ENCODE peak calls at places on chromosomes 4 and X, in six cellular contexts. J, X, F, S, U and E are unnamed samples.

GRCh38 chr4:39450618-39451017 is 8.1 kb downstream of the RPL9 start:
- DNase-seq in X (no peak), F (no peak), U (no peak), J (no peak), S (no peak), E (no peak)

GRCh38 chr4:54942735-54943134 is 182.7 kb downstream of the KDR start:
- DNase-seq in J (peak), S (no peak), X (no peak), U (no peak), F (peak), E (no peak)

GRCh38 chr4:5759236-5760075 is 48.5 kb downstream of the EVC start:
- DNase-seq in U (no peak), J (no peak), X (no peak), S (no peak), F (no peak), E (no peak)

GRCh38 chr4:37685211-37685725 is 908 bp downstream of the RELL1 start:
- DNase-seq in X (peak), U (no peak), J (peak), F (peak), S (no peak), E (peak)

GRCh38 chr4:85829276-85830051 is 354.5 kb downstream of the ARHGAP24 start:
- DNase-seq in J (no peak), U (no peak), F (no peak), S (no peak), X (peak), E (no peak)

GRCh38 chr4:110533940-110534339 is 58.0 kb downstream of the ENPEP start:
- DNase-seq in F (peak), J (peak), U (no peak), X (peak), S (no peak), E (no peak)

GRCh38 chrX:154096140-154097002 is 1.1 kb downstream of the MECP2 start:
- DNase-seq in S (peak), U (peak), J (no peak), X (peak), F (no peak), E (peak)

GRCh38 chr4:186069734-186070133 is 778 bp downstream of the TLR3 start:
- DNase-seq in J (no peak), U (no peak), X (no peak), S (no peak), F (no peak), E (no peak)

GRCh38 chr4:113588895-113589668 is 172.5 kb downstream of the CAMK2D start:
- DNase-seq in J (no peak), X (no peak), U (no peak), S (no peak), F (peak), E (no peak)

GRCh38 chr4:84482564-84483563 is 16.2 kb downstream of the NKX6-1 start:
- DNase-seq in U (peak), F (no peak), X (peak), S (no peak), J (no peak), E (no peak)

GRCh38 chr4:114417214-114417613 is 181.4 kb upstream of the UGT8 start:
- DNase-seq in F (peak), J (no peak), S (no peak), U (no peak), X (no peak), E (no peak)

GRCh38 chr4:142817442-142817841 is 28.7 kb downstream of the INPP4B start:
- DNase-seq in U (no peak), S (no peak), X (peak), J (no peak), F (no peak), E (no peak)

GRCh38 chr4:3513807-3514206 is 18.4 kb downstream of the LRPAP1 start:
- DNase-seq in J (no peak), F (no peak), U (peak), X (no peak), S (no peak), E (no peak)

GRCh38 chr4:113758361-113758760 is 3.2 kb downstream of the CAMK2D start:
- DNase-seq in F (no peak), X (peak), U (no peak), J (peak), S (no peak), E (no peak)

GRCh38 chrX:100663651-100664050 is 19.7 kb downstream of the SRPX2 start:
- DNase-seq in F (no peak), S (no peak), J (no peak), U (no peak), X (no peak), E (no peak)

GRCh38 chr4:71262161-71262560 is 76.7 kb upstream of the SLC4A4 start:
- DNase-seq in U (no peak), X (peak), F (no peak), S (no peak), J (no peak), E (no peak)

GRCh38 chr4:96073446-96073845 is 233.6 kb downstream of the PDHA2 start:
- DNase-seq in X (no peak), U (no peak), F (no peak), S (no peak), J (no peak), E (no peak)

GRCh38 chrX:72121381-72121780 is 10.3 kb downstream of the RTL5 start:
- DNase-seq in S (peak), F (no peak), J (peak), X (peak), U (peak), E (no peak)

GRCh38 chr4:8240211-8241041 is 29.1 kb upstream of the HTRA3 start:
- DNase-seq in F (no peak), J (no peak), X (no peak), U (no peak), S (no peak), E (no peak)

GRCh38 chrX:67004451-67004850 is 365.6 kb upstream of the EDA2R start:
- DNase-seq in X (no peak), S (no peak), F (no peak), J (no peak), U (no peak), E (no peak)

GRCh38 chr4:177380730-177381287 is 61.4 kb downstream of the AGA start:
- DNase-seq in F (peak), X (no peak), J (no peak), U (no peak), S (no peak), E (no peak)

GRCh38 chrX:110732274-110732673 is 63.3 kb downstream of the CHRDL1 start:
- DNase-seq in F (no peak), X (no peak), S (peak), U (peak), J (no peak), E (no peak)

GRCh38 chrX:1488141-1488540 is 35.4 kb upstream of the ASMTL start:
- DNase-seq in F (no peak), X (no peak), S (no peak), U (no peak), J (no peak), E (no peak)

GRCh38 chr4:168876106-168876505 is 133.9 kb downstream of the CBR4 start:
- DNase-seq in U (no peak), J (no peak), X (no peak), S (no peak), F (no peak), E (no peak)

GRCh38 chrX:82676386-82676785 is 831.7 kb upstream of the POU3F4 start:
- DNase-seq in J (no peak), X (no peak), F (peak), U (no peak), S (no peak), E (no peak)

GRCh38 chr4:13642576-13642975 is 15.1 kb upstream of the BOD1L1 start:
- DNase-seq in U (peak), X (peak), F (no peak), J (no peak), S (no peak), E (peak)

GRCh38 chr4:42636591-42636990 is 20.3 kb downstream of the ATP8A1 start:
- DNase-seq in S (no peak), X (no peak), J (no peak), U (no peak), F (no peak), E (no peak)

GRCh38 chrX:31506360-31506759 is 434.5 kb upstream of the FTHL17 start:
- DNase-seq in S (no peak), U (no peak), F (no peak), J (no peak), X (peak), E (no peak)

GRCh38 chrX:87808576-87809243 is 291.1 kb downstream of the KLHL4 start:
- DNase-seq in J (no peak), U (no peak), X (no peak), F (no peak), S (no peak), E (no peak)
- TF ChIP-seq CTCF in J (no peak), U (no peak), X (no peak), F (no peak), S (no peak), E (no peak)

GRCh38 chr4:74410272-74410671 is 34.7 kb upstream of the AREG start:
- DNase-seq in U (no peak), J (no peak), S (no peak), F (no peak), X (no peak), E (no peak)

GRCh38 chr4:74407891-74408290 is 37.0 kb upstream of the AREG start:
- DNase-seq in F (no peak), S (no peak), U (no peak), X (no peak), J (no peak), E (no peak)

GRCh38 chr4:74410741-74411140 is 34.2 kb upstream of the AREG start:
- DNase-seq in F (no peak), J (no peak), S (no peak), U (no peak), X (no peak), E (no peak)

GRCh38 chr4:74412225-74412624 is 32.7 kb upstream of the AREG start:
- DNase-seq in U (no peak), X (no peak), S (no peak), F (no peak), J (no peak), E (no peak)

GRCh38 chr4:74408639-74409038 is 36.3 kb upstream of the AREG start:
- DNase-seq in U (no peak), X (no peak), J (no peak), F (no peak), S (no peak), E (no peak)
- H3K4me3 ChIP-seq in U (no peak), X (no peak), J (no peak), F (no peak), S (no peak), E (no peak)

GRCh38 chr4:10416441-10416840 is 40.8 kb downstream of the ZNF518B start:
- DNase-seq in S (no peak), F (no peak), J (no peak), U (no peak), X (no peak), E (no peak)

GRCh38 chr4:10413177-10413576 is 44.0 kb downstream of the ZNF518B start:
- DNase-seq in S (no peak), X (no peak), F (peak), J (no peak), U (no peak), E (no peak)

GRCh38 chr4:10421344-10422055 is 35.7 kb downstream of the ZNF518B start:
- DNase-seq in F (no peak), J (peak), S (no peak), X (no peak), U (no peak), E (no peak)

DNA sequence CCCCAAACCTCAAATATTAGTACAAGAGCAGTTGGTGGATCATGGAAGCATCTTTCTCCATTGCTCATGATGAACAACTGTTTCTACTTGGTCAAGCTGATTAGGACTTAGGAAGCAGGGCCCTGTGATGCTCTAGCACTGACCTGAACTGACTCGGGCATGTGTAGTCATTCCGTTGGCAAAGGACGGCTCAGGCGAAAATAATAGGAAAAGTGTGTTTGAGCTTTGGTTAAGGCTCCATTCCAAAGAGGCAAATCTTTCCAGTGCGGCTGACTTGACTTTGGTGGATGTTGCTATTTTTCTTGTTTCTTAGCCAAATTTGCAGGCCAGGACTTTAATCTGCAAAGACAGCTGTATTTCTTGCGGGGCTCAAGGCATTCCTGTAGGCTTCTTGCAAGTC is 39.5 kb downstream of the ZNF518B start:
- DNase-seq in J (peak), X (no peak), U (no peak), F (no peak), S (no peak), E (no peak)
- H3K27ac ChIP-seq in J (no peak), X (no peak), U (no peak), F (no peak), S (no peak), E (no peak)

DNA sequence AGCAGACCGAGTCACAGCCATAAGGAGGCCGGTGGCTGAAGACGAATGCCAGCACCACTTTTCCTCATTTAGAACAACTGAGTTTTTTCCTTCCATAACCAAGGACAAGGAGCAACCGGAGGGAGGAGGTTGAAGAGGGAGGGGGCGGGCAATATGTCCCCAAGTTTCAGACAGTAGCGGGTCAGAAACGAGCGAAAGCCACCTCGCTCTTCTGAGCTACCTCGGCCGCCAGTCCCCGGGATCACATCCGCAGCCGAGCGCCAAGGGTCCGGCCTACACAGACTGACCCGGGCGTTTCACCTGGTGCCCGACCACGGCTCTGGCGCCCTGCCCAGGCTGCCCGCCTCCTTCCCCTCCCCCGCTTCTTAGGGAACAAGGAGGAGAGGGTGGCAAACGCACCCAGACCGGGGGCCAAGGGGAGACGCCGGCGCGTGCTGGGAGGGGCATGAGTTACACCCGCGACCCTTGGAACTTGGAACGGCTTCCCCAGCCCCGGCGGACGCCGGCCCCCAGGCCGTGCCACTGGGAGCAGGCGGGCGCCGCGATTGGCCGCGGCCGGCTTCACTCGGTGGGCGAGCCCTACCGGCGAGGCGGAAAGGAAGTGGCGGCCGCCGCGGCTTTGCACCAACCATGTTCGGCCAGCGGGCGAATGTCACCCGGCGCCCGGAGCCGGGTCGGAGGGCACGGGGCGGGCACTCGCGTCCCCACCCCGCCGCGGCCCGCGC is 1.6 kb downstream of the IRF2 start:
- DNase-seq in U (peak), X (peak), J (peak), F (peak), S (peak), E (peak)
- TF ChIP-seq CTCF in U (no peak), X (no peak), J (no peak), F (no peak), S (peak), E (no peak)

GRCh38 chrX:129931411-129932136 is 25.6 kb downstream of the UTP14A start:
- DNase-seq in F (peak), J (peak), X (peak), U (peak), S (peak), E (peak)

GRCh38 chrX:129932137-129932791 is 26.3 kb downstream of the UTP14A start:
- DNase-seq in S (peak), F (peak), X (peak), U (peak), J (peak), E (peak)

GRCh38 chrX:129933700-129934099 is 27.7 kb downstream of the UTP14A start:
- DNase-seq in F (no peak), J (no peak), X (no peak), U (no peak), S (no peak), E (no peak)

GRCh38 chrX:129932792-129933321 is 26.9 kb downstream of the UTP14A start:
- DNase-seq in S (peak), X (no peak), U (peak), J (no peak), F (no peak), E (peak)

DNA sequence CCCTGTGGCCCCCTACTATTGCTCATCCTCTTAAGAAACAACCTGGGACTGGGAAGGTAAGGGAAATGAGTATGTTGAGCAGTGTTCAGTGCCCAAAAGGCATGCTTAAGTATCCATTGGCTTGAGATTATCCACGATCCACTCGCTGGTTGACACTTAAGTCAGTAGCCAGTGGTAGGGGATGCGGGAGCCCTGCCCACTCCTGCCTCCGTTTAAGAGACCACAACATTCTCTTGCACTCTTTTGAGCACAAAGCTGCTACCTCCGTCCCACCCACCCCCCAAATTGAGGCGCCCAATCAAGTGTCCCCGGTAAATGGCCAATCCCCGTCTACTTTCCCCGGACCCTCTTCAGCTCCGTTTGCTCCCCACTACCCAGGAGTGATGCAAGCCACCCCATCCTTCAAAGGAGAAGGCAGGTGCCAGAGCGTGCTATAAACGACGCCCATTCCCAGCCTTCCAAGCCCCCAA is 25.0 kb downstream of the UTP14A start:
- DNase-seq in X (peak), U (no peak), F (no peak), S (no peak), J (no peak), E (no peak)
- H3K4me3 ChIP-seq in X (peak), U (peak), F (peak), S (peak), J (peak), E (peak)

GRCh38 chr4:137543650-137544049 is 11.4 kb upstream of the PCDH18 start:
- DNase-seq in S (no peak), U (no peak), F (no peak), X (no peak), J (no peak), E (no peak)
- H3K27ac ChIP-seq in S (peak), U (no peak), F (no peak), X (no peak), J (no peak), E (no peak)

GRCh38 chrX:133989491-133989890 is 4.1 kb upstream of the GPC3 start:
- DNase-seq in X (no peak), S (no peak), J (no peak), U (no peak), F (no peak), E (no peak)
- TF ChIP-seq CTCF in X (no peak), S (no peak), J (no peak), U (no peak), F (no peak), E (no peak)